ENCODE peak calls at places on chromosomes 4 and X, in nine cellular contexts. N is spleen, T is RWPE1, R is GM10248, P is tibial nerve, E is fibroblast of pulmonary artery, O is GM12865, M is GM13976, J is left lung. A is an unnamed sample.

GRCh38 chr4:182325397-182325796 is 82.2 kb downstream of the TENM3 start:
- DNase-seq in O (no peak), E (no peak), R (no peak), P (no peak), T (no peak), N (no peak), J (no peak), M (no peak), A (no peak)

GRCh38 chr4:11954093-11954492 is 525.4 kb upstream of the HS3ST1 start:
- DNase-seq in T (peak), P (no peak), M (no peak), R (no peak), E (peak), N (no peak), O (no peak), J (no peak), A (no peak)

GRCh38 chr4:76090241-76090691 is 15.8 kb downstream of the ART3 start:
- DNase-seq in M (peak), J (no peak), P (peak), E (peak), N (no peak), O (peak), T (peak), R (peak), A (no peak)

GRCh38 chr4:4439782-4440181 is 52.9 kb downstream of the NSG1 start:
- DNase-seq in R (no peak), N (no peak), M (no peak), T (no peak), E (no peak), O (no peak), P (no peak), J (no peak), A (no peak)

GRCh38 chrX:11188664-11189063 is 77.5 kb downstream of the HCCS start:
- DNase-seq in P (no peak), O (peak), R (no peak), N (no peak), J (no peak), E (no peak), T (peak), M (no peak), A (no peak)

GRCh38 chr4:6916587-6917444 is 7.2 kb downstream of the TBC1D14 start:
- DNase-seq in E (peak), O (peak), N (peak), R (no peak), J (peak), T (no peak), P (no peak), M (no peak), A (no peak)

GRCh38 chrX:97666890-97667289 is 783.2 kb downstream of the RPA4 start:
- DNase-seq in O (no peak), R (no peak), E (no peak), P (no peak), T (no peak), J (no peak), M (no peak), N (no peak), A (no peak)

GRCh38 chr4:7988437-7988836 is 48.8 kb upstream of the AFAP1 start:
- DNase-seq in J (no peak), T (peak), O (no peak), R (no peak), M (no peak), P (no peak), N (no peak), E (peak), A (no peak)

GRCh38 chr4:1113311-1114009 is at the start of gene RNF212:
- DNase-seq in J (peak), O (no peak), R (no peak), T (peak), M (no peak), N (no peak), P (no peak), E (peak), A (no peak)

GRCh38 chr4:17817027-17817426 is 6.2 kb downstream of the NCAPG start:
- DNase-seq in N (no peak), P (no peak), E (peak), O (peak), M (peak), J (no peak), R (peak), T (peak), A (no peak)

GRCh38 chr4:148216866-148217814 is 225.1 kb downstream of the NR3C2 start:
- DNase-seq in O (peak), P (no peak), N (no peak), R (no peak), E (no peak), M (peak), J (no peak), T (no peak), A (no peak)

GRCh38 chr4:159312236-159312635 is 209.4 kb downstream of the RAPGEF2 start:
- DNase-seq in O (peak), E (no peak), R (no peak), J (no peak), P (no peak), N (no peak), T (no peak), M (no peak), A (no peak)

GRCh38 chr4:153447175-153447887 is 18.8 kb upstream of the TMEM131L start:
- DNase-seq in O (no peak), E (peak), J (no peak), R (no peak), T (no peak), M (no peak), P (no peak), N (no peak), A (no peak)

GRCh38 chrX:14673764-14674163 is 144.4 kb downstream of the GLRA2 start:
- DNase-seq in R (peak), O (peak), M (peak), T (peak), N (no peak), P (no peak), E (peak), J (no peak), A (no peak)

GRCh38 chr4:179285696-179286095 is 1843.5 kb upstream of the AGA start:
- DNase-seq in R (no peak), O (no peak), N (no peak), J (no peak), P (no peak), E (no peak), M (no peak), T (no peak), A (no peak)

GRCh38 chr4:130336585-130337217 is 1240.7 kb downstream of the C4orf33 start:
- DNase-seq in P (no peak), E (peak), J (no peak), M (no peak), T (peak), R (no peak), O (peak), N (no peak), A (no peak)
- TF ChIP-seq CTCF in P (peak), E (peak), J (no peak), M (peak), T (peak), R (peak), O (peak), N (no peak), A (peak)

GRCh38 chr4:25792843-25793242 is 69.9 kb downstream of the SEL1L3 start:
- DNase-seq in N (no peak), J (no peak), T (no peak), O (no peak), E (no peak), M (no peak), P (no peak), R (no peak), A (no peak)

GRCh38 chr4:25790024-25790423 is 72.8 kb downstream of the SEL1L3 start:
- DNase-seq in J (no peak), N (no peak), T (no peak), R (no peak), M (no peak), O (no peak), E (no peak), P (no peak), A (no peak)

GRCh38 chr4:25795091-25795490 is 67.7 kb downstream of the SEL1L3 start:
- DNase-seq in O (no peak), M (no peak), J (no peak), P (no peak), E (no peak), R (no peak), N (no peak), T (no peak), A (no peak)

GRCh38 chr4:25788839-25789238 is 73.9 kb downstream of the SEL1L3 start:
- DNase-seq in M (no peak), P (no peak), O (no peak), E (no peak), R (no peak), N (no peak), J (no peak), T (no peak), A (no peak)

DNA sequence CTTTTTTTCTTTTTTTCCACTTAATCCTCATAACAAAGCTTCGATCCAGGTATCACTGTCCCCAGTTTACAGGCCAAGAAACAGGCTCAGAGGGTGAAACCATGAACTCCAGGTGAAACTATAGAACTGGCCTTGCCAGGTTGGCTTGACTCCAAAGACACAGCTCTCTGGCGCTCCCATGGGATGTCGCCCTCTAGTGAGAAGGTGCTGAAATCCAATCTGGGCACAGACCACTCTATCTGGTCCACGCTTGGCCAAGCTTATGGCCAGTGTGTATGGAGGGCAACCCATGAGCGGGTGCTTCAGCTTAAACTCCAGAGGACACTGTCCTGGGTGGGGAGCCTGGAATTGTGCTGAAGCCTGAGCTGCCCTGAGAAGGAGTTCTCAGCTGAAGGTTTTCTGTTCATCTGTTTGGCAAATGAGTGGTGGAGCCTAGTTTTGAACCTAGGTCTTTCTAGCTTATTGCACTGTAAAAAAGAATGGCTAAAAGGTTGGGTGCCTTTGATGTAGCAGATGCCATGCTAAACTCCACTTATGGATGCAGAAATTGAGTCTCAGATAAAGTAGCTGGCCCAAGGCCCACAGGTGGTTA is 70.5 kb downstream of the SEL1L3 start:
- DNase-seq in M (no peak), T (peak), P (no peak), N (no peak), J (no peak), R (no peak), O (peak), E (peak), A (no peak)
- TF ChIP-seq CTCF in M (peak), T (peak), P (peak), N (no peak), J (no peak), R (peak), O (peak), E (peak), A (peak)

DNA sequence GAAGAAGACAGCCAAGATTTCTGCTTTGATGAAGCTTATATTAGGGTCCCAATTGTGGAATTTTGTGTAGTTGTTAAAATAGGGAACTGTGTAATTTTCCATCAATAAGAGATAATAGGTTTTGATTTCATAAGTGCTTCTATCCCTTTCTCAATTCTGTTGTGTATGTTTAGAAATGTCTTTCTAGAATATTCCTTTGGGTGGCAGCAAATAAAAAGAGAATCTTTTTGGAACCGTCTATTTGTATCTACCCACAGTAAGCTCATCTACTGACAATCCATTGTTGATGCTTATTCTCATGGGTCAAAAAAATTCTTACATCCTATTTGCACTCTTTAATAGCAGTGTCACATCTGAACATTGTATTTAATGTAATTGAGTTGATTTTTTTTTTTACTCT is 61.7 kb downstream of the TMA16 start:
- DNase-seq in E (no peak), M (no peak), T (no peak), R (no peak), P (no peak), J (no peak), N (no peak), O (peak), A (no peak)
- TF ChIP-seq CTCF in E (no peak), M (no peak), T (no peak), R (peak), P (no peak), J (no peak), N (peak), O (no peak), A (peak)

GRCh38 chr4:112766422-112766821 is 129.5 kb downstream of the LARP7 start:
- DNase-seq in T (no peak), E (peak), O (peak), J (no peak), P (peak), R (peak), M (peak), N (no peak), A (no peak)
- TF ChIP-seq CTCF in T (no peak), E (peak), O (peak), J (no peak), P (no peak), R (peak), M (peak), N (no peak), A (peak)

DNA sequence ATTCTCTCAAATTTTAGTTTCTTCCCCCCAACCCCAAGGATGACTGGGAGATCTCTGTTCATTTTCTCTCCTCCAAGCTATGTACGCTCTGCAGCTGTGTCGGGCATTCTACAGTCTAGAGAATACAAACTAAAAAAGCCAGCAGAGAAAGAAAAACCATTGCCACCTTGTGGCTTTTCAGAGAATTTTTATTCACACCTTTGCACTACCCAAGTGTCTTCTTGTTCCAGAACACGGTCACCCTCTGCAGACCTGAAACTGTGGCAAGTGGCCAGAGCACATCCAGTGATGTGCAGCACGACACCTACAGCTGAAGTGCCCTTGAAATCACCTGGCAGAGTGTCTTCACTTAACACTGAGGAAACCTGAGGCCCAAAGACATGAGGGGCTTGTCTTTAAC is 68.6 kb downstream of the CHST7 start:
- DNase-seq in M (no peak), N (no peak), J (no peak), O (peak), T (peak), R (no peak), P (no peak), E (peak), A (no peak)
- TF ChIP-seq CTCF in M (peak), N (no peak), J (peak), O (peak), T (peak), R (peak), P (peak), E (peak), A (no peak)

GRCh38 chrX:106952089-106952488 is 31.9 kb downstream of the CLDN2 start:
- DNase-seq in T (no peak), N (no peak), R (no peak), J (no peak), O (no peak), M (no peak), P (no peak), E (no peak), A (no peak)

GRCh38 chrX:106951230-106951629 is 31.0 kb downstream of the CLDN2 start:
- DNase-seq in T (no peak), M (no peak), J (no peak), N (no peak), E (no peak), P (no peak), O (no peak), R (no peak), A (no peak)

GRCh38 chrX:106955004-106955772 is 35.0 kb downstream of the CLDN2 start:
- DNase-seq in R (no peak), N (no peak), E (peak), O (no peak), P (no peak), T (no peak), M (no peak), J (no peak), A (no peak)

GRCh38 chrX:106954041-106954440 is 33.8 kb downstream of the CLDN2 start:
- DNase-seq in P (no peak), T (no peak), N (no peak), R (no peak), E (no peak), J (no peak), M (no peak), O (peak), A (no peak)

GRCh38 chrX:106952988-106953387 is 32.8 kb downstream of the CLDN2 start:
- DNase-seq in O (no peak), N (no peak), R (no peak), E (peak), T (peak), J (no peak), M (no peak), P (no peak), A (no peak)
- TF ChIP-seq CTCF in O (no peak), N (no peak), R (no peak), E (peak), T (peak), J (no peak), M (no peak), P (peak), A (peak)

DNA sequence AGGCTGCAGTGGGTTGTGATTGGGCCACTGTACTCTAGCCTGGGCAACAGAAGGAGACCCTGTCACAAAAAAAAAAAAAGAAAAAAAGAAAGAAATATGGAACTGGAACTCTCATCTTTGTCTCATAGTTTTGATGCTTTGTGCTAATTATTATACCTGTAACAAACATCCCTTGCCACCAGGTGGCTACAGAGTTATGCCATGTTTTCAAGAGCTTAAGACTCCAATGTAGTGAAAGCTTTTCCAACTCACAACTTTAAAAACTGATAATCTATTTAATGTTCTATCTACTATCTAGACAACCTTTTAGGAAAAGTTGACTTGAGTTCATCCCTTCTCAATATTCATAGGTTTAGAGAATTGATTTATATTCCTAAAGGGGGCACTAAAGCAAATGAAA is 42.4 kb downstream of the HTR2C start:
- DNase-seq in R (no peak), N (no peak), M (peak), E (peak), P (peak), J (no peak), T (no peak), O (peak), A (no peak)
- TF ChIP-seq CTCF in R (no peak), N (no peak), M (peak), E (peak), P (no peak), J (peak), T (peak), O (peak), A (peak)

DNA sequence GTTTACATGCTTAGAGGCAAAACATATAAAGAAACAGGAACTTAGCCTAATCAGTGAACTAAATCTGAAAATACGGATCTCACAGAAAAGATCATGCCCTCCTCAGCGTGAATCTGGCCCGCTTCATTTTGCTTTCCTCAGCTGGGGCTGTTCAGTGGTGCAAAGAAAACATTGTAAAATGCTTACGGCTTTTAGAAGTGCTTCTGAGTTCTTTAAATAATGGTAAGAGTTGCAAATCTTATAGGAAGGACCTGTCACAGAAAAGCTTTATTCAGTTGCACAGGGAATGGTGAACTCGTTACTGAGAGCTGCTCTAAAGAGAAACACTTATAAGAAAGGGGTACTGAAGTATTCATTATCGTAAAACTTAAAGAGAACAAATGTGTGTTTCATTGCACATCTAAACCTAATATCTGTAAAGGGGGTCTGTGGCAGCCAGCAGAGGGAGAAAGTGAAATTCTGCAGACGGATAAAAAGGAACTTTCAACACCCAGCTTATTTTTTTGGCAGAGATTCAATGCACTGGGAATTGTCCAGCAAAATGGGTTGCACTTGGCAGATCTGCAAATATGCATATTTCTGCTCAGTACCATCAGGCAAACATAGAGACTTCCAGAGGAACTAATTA is 139.2 kb upstream of the ANK2 start:
- DNase-seq in N (no peak), R (no peak), T (no peak), E (peak), M (no peak), P (peak), J (no peak), O (no peak), A (no peak)
- TF ChIP-seq CTCF in N (no peak), R (no peak), T (no peak), E (peak), M (no peak), P (no peak), J (no peak), O (no peak), A (no peak)

DNA sequence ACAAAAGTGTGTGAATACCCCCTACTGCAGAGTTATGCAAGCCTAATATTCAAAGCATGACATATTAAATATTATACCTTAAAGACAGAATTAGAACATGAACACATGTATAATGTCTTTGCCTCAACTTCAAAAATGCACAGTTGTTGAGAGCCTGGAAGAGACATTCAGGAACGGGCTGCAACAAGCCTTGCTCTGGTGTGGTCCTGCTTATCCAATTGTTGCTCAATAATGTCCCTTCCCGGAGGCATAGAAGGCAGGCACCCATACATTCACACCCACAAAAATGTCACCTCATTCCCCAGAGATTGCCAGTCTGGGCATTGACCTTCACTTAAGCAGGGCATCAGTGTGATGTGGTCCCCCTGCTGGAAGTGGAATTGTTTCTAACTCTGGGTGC is 238.8 kb downstream of the CBR4 start:
- DNase-seq in T (no peak), M (no peak), E (no peak), P (no peak), O (no peak), N (no peak), R (no peak), J (no peak), A (no peak)
- TF ChIP-seq CTCF in T (no peak), M (no peak), E (no peak), P (no peak), O (no peak), N (no peak), R (no peak), J (no peak), A (no peak)

DNA sequence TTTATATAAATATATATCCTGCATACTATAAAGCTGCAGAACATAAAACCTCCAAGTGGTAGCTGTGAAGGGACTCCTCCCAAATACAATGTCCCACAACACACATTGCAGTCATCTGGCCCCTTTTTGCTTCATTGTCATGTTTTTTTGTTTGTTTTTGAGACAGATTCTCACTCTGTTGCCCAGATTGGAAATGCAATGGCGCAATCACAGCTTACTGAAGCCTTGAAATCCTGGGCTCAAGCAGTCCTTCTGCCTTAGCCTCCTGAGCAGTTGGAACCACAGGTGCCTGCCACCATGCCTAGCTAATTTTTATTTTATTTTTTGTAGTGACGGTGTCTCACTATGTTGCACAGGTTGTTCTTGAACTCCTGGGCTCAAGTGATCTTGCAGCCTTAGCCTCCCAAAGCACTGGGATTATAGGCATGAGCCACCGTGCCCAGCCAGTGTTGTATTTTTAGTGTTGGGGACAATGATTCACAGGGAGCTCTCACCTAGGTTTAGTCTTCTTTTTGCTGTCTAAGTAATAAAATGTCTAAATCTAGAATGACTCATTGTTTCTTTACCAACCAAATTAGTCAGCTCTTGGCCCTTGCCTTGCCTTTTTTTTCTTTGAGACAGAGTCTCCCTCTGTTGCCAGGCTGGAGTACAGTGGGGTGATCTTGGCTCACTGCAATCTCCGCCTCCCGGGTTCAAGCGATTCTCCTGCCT is 24.0 kb upstream of the XIAP start:
- DNase-seq in M (no peak), T (peak), E (peak), R (no peak), N (no peak), J (no peak), P (no peak), O (no peak), A (no peak)
- TF ChIP-seq CTCF in M (no peak), T (no peak), E (no peak), R (no peak), N (no peak), J (no peak), P (no peak), O (no peak), A (no peak)